ENCODE peak calls at places on chromosome 10, in seven cellular contexts. O is stimulated activated CD4-positive, alpha-beta T cell treated with anti-CD3 and anti-CD28 coated beads, TNF-alpha, amount 100 ng/mL, for 24 hours; P is GM10248; U is tibial nerve; L is colonic mucosa; D is HCT116; K is mesenteric fat pad. R is an unnamed sample.

GRCh38 chr10:17003151-17003550 is 126.5 kb downstream of the CUBN start:
- DNase-seq in K (no peak), P (no peak), U (no peak), D (no peak), O (peak; percentile 52), L (no peak), R (no peak)

GRCh38 chr10:844552-844951 is 87.0 kb downstream of the LARP4B start:
- DNase-seq in U (no peak), K (no peak), D (no peak), O (no peak), L (no peak), P (no peak), R (no peak)

GRCh38 chr10:114940735-114941134 is 2.7 kb downstream of the TRUB1 start:
- DNase-seq in O (no peak), D (no peak), L (no peak), U (no peak), P (no peak), K (no peak), R (no peak)

GRCh38 chr10:69862882-69863530 is 61.3 kb downstream of the COL13A1 start:
- DNase-seq in O (no peak), U (no peak), P (no peak), D (no peak), K (no peak), L (no peak), R (no peak)

GRCh38 chr10:6328708-6329423 is 126.1 kb downstream of the PFKFB3 start:
- DNase-seq in U (no peak), O (no peak), P (no peak), D (no peak), K (no peak), L (no peak), R (no peak)

GRCh38 chr10:19788075-19788686 is 28.1 kb upstream of the PLXDC2 start:
- DNase-seq in D (no peak), P (peak; percentile 13), U (peak; percentile 74), K (no peak), L (peak; percentile 34), O (no peak), R (peak; percentile 45)

GRCh38 chr10:591646-592045 is 97.8 kb downstream of the DIP2C start:
- DNase-seq in K (no peak), D (no peak), L (no peak), U (no peak), P (no peak), O (no peak), R (no peak)

GRCh38 chr10:98295907-98296306 is 27.9 kb upstream of the LOXL4 start:
- DNase-seq in P (no peak), K (peak; percentile 35), U (no peak), L (no peak), O (no peak), D (no peak), R (no peak)

GRCh38 chr10:11560076-11560709 is 51.3 kb downstream of the USP6NL start:
- DNase-seq in L (no peak), U (no peak), P (peak; percentile 37), O (no peak), K (no peak), D (no peak), R (peak; percentile 45)

GRCh38 chr10:70130878-70131559 is 1.6 kb downstream of the AIFM2 start:
- DNase-seq in L (no peak), D (no peak), K (peak; percentile 86), O (no peak), P (peak; percentile 13), U (peak; percentile 38), R (no peak)

GRCh38 chr10:122033224-122033926 is 44.4 kb downstream of the TACC2 start:
- DNase-seq in L (peak; percentile 83), U (no peak), O (no peak), P (no peak), D (no peak), K (no peak), R (no peak)

GRCh38 chr10:18955041-18955440 is 93.6 kb upstream of the MALRD1 start:
- DNase-seq in L (no peak), O (no peak), U (no peak), D (no peak), K (no peak), P (no peak), R (no peak)

GRCh38 chr10:124745678-124746077 is 1.5 kb upstream of the FAM53B start:
- DNase-seq in D (peak; percentile 56), L (peak; percentile 35), P (no peak), O (no peak), U (peak; percentile 45), K (no peak), R (peak; percentile 53)

GRCh38 chr10:112767156-112767555 is 182.9 kb upstream of the TCF7L2 start:
- DNase-seq in K (no peak), P (no peak), O (no peak), U (no peak), L (no peak), D (no peak), R (no peak)

GRCh38 chr10:78771215-78771614 is 297.6 kb upstream of the ZMIZ1 start:
- DNase-seq in O (no peak), P (no peak), U (no peak), L (no peak), K (no peak), D (no peak), R (no peak)